ENCODE peak calls at places on chromosome 5, in nine cellular contexts. B is cardiac muscle cell; R is heart right ventricle; I is fibroblast of lung; A is kidney; O is transverse colon; X is effector memory CD4-positive, alpha-beta T cell; L is T-helper 17 cell; Q is Karpas-422. N is an unnamed sample. For H3K9me3, the result is how much of the 10 kb centered on the place peaks cover.

GRCh38 chr5:77211013-77211690 is 672 bp downstream of the PDE8B start:
- DNase-seq in B (peak), R (no peak), I (peak), A (peak), O (no peak), X (no peak), L (no peak), Q (no peak), N (no peak)

GRCh38 chr5:16418471-16418922 is 47.1 kb downstream of the ZNF622 start:
- DNase-seq in B (peak), R (peak), I (no peak), A (no peak), O (no peak), X (no peak), L (no peak), Q (no peak), N (no peak)

GRCh38 chr5:14413331-14413750 is 168.3 kb upstream of the OTULINL start:
- DNase-seq in B (no peak), R (no peak), I (peak), A (no peak), O (no peak), X (no peak), L (peak), Q (no peak), N (no peak)

GRCh38 chr5:119327018-119327417 is 28.8 kb upstream of the TNFAIP8 start:
- DNase-seq in B (no peak), R (no peak), I (peak), A (no peak), O (peak), X (no peak), L (no peak), Q (no peak), N (peak)

GRCh38 chr5:40198736-40199135 is 481.0 kb upstream of the PTGER4 start:
- DNase-seq in B (no peak), R (no peak), I (peak), A (no peak), O (no peak), X (no peak), L (no peak), Q (no peak), N (no peak)

GRCh38 chr5:60945760-60946253 is 802 bp downstream of the NDUFAF2 start:
- DNase-seq in B (peak), R (no peak), I (peak), A (peak), O (no peak), X (no peak), L (no peak), Q (peak), N (no peak)

GRCh38 chr5:73230264-73231244 is 57.6 kb downstream of the TMEM174 start:
- DNase-seq in B (peak), R (no peak), I (no peak), A (peak), O (no peak), X (no peak), L (no peak), Q (no peak), N (no peak)

GRCh38 chr5:60541980-60542379 is 158.0 kb downstream of the DEPDC1B start:
- DNase-seq in B (no peak), R (no peak), I (peak), A (no peak), O (no peak), X (no peak), L (no peak), Q (no peak), N (no peak)

GRCh38 chr5:176364765-176365662 is at the start of gene ARL10:
- DNase-seq in B (peak), R (peak), I (peak), A (no peak), O (peak), X (peak), L (peak), Q (peak), N (peak)

GRCh38 chr5:84634256-84634655 is 249.6 kb upstream of the EDIL3 start:
- DNase-seq in B (no peak), R (no peak), I (peak), A (peak), O (no peak), X (no peak), L (no peak), Q (no peak), N (no peak)

GRCh38 chr5:71587709-71588532 is 781 bp downstream of the MCCC2 start:
- DNase-seq in B (no peak), R (no peak), I (no peak), A (no peak), O (no peak), X (no peak), L (no peak), Q (no peak), N (no peak)

GRCh38 chr5:155460501-155460931 is 447.0 kb downstream of the KIF4B start:
- DNase-seq in B (no peak), R (no peak), I (no peak), A (no peak), O (no peak), X (no peak), L (no peak), Q (no peak), N (no peak)

GRCh38 chr5:11878846-11879245 is 25.4 kb downstream of the CTNND2 start:
- DNase-seq in B (no peak), R (no peak), I (no peak), A (no peak), O (no peak), X (no peak), L (no peak), Q (no peak), N (no peak)

DNA sequence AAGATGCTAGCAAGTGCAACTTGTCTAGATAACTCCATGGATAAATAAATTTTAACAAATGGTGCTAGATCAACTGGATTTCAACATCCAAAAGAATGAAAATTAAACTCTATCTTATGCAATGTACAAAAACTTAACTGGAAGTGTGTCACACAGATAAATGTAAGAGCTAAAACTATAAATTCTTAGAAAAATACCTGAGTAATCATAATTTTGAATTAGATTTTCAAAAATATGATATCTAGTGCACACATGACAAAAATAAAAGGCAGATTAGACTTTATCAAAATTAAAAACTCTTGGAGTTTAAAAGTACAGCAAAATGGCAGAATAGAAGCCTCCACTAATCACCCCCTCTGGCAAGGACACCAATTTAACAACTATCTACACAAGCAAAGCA is 1791.2 kb upstream of the CDH6 start:
- DNase-seq in B (no peak), R (no peak), I (no peak), A (no peak), O (no peak), X (no peak), L (no peak), Q (no peak), N (no peak)
- H3K9me3 ChIP-seq in B (under half), R (under half), I (under half), A (under half), O (under half), X (under half), L (under half), Q (under half), N (under half)

GRCh38 chr5:51347704-51348103 is 35.5 kb upstream of the ISL1 start:
- DNase-seq in B (no peak), R (no peak), I (no peak), A (no peak), O (no peak), X (no peak), L (no peak), Q (no peak), N (no peak)
- H3K9me3 ChIP-seq in B (under half), R (under half), I (under half), A (under half), O (under half), X (under half), L (under half), Q (under half), N (under half)

DNA sequence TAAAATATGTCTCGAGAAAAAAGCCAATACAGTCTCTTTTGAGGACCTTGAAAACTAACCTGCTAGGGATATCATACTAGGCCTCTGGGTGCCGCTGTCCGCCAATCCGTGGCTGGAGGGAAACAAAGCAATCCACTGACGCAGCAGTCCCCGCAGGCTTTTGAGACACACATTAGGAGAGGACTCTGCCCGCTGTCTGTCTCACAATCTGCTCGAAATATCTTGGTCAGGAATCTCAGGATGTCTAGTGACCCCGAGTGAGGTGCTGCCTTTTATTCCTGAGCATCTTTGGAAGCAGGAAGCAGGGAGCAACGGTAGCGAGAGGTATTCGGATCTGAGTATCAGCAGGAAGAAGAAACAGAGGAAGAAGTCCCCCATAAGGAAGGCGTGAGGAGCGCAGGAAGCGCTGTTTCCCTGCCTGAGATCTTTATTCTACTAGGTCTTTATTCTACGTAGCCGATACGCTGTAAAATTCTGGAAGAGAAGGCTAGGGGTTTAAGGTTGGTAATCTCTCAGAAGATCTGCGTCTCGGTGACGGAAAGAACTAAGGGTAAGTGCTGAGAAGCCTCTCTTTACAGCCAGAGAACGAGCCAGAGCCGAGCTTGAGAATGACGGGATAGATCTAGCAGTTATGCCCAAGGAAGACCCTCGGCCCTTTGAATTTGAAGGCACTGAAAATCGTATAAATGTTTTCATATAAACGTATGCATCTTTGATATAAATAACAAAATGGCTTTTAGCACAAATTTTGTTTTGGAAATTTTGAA is 4.0 kb upstream of the PCDHGA1 start:
- DNase-seq in B (peak), R (peak), I (peak), A (no peak), O (peak), X (peak), L (peak), Q (no peak), N (peak)
- H3K9me3 ChIP-seq in B (under half), R (under half), I (under half), A (under half), O (under half), X (under half), L (under half), Q (under half), N (under half)

DNA sequence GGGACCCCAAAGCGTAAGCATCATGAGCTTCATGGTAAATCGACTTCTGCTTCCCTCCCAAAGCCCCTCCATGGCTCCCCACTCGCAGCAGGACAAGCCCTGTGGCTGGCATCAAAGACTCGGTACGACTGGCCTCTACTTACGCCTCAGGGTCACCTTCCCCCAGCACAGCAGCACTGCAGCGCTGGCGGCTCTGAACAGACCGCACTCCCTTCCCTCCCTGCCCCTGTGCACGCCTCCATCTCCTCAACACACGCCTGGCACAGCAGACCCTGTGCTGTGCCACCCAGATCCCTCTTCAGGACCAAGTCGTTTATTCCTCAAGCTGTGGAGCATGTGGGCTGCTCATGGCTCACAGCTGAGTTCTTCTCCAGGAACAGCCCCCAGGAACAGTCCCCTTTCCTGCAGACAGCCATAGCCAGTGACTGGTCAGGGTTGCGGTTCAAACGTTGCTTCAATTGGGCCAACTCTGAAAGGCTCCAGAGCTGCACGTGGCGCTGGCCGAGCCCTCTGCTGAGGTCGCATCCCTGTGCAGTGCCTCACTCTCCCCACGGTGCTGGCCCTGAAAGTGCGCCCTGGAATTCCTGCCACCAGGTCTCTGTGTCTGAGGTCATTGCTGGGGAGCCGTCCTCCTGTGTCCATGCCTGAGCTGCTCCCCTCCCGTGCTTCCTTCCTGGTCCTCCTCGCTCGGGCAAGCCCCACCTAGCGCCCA is 88.0 kb downstream of the ZNF354C start:
- DNase-seq in B (no peak), R (peak), I (no peak), A (peak), O (no peak), X (no peak), L (no peak), Q (no peak), N (peak)
- H3K9me3 ChIP-seq in B (under half), R (under half), I (under half), A (under half), O (under half), X (under half), L (under half), Q (under half), N (under half)

N was measured in aorta.